ENCODE peak calls at places on chromosomes 4 and X, in ten cellular contexts. Q, D, R, H, S, U, A, Z, F and T are unnamed samples.

GRCh38 chrX:51494409-51494808 is 2.0 kb downstream of the NUDT11 start:
- DNase-seq in D (no peak), F (peak; percentile 2), A (no peak), H (no peak), Q (no peak), U (no peak), Z (no peak), S (no peak), R (peak; percentile 30), T (no peak)

GRCh38 chrX:119552508-119552907 is 12.7 kb downstream of the STEEP1 start:
- DNase-seq in A (no peak), U (no peak), Q (no peak), R (peak; percentile 73), H (peak; percentile 23), F (no peak), S (no peak), Z (no peak), D (no peak), T (no peak)

GRCh38 chr4:70958681-70959080 is 34.8 kb upstream of the DCK start:
- DNase-seq in Z (no peak), A (no peak), R (peak; percentile 64), Q (no peak), D (no peak), H (peak; percentile 79), F (no peak), U (no peak), S (no peak), T (no peak)

GRCh38 chr4:105146286-105147219 is at the start of gene TET2:
- DNase-seq in U (peak; percentile 75), H (peak; percentile 58), D (peak; percentile 58), R (peak; percentile 89), A (peak; percentile 11), F (peak; percentile 93), Z (peak; percentile 85), S (peak; percentile 86), Q (peak; percentile 73), T (peak; percentile 80)

GRCh38 chrX:21487832-21488231 is 113.6 kb downstream of the CNKSR2 start:
- DNase-seq in Z (no peak), R (peak; percentile 61), D (no peak), A (no peak), Q (no peak), H (no peak), F (peak; percentile 64), S (no peak), U (no peak), T (no peak)

GRCh38 chrX:70806081-70806480 is 102.4 kb downstream of the TEX11 start:
- DNase-seq in D (no peak), A (no peak), H (no peak), Q (no peak), R (no peak), U (no peak), F (no peak), Z (no peak), S (no peak), T (no peak)

GRCh38 chrX:150683536-150684146 is 9.6 kb upstream of the MTMR1 start:
- DNase-seq in H (no peak), Q (no peak), U (no peak), A (no peak), F (peak; percentile 64), S (no peak), Z (peak; percentile 7), R (peak; percentile 57), D (no peak), T (no peak)

GRCh38 chrX:132393992-132394391 is 94.8 kb downstream of the MBNL3 start:
- DNase-seq in Z (no peak), Q (no peak), U (no peak), S (no peak), F (no peak), D (no peak), R (no peak), A (no peak), H (no peak), T (no peak)

GRCh38 chr4:120725639-120726585 is 196.6 kb downstream of the PRDM5 start:
- DNase-seq in R (no peak), S (no peak), Q (no peak), Z (no peak), D (no peak), H (no peak), A (no peak), F (no peak), U (no peak), T (no peak)